ENCODE peak calls at places on chromosomes 11 and 22, in five cellular contexts. R is kidney glomerular epithelial cell; A is stimulated activated naive CD4-positive, alpha-beta T cell treated with Interleukin-2 at 50 U/mL for 16 hours; Q is activated CD8-positive, alpha-beta memory T cell treated with anti-CD3 and anti-CD28 coated beads, Interleukin-2, amount 10 ng/mL, durations not matched to agents 7 days and 5 days; D is head of caudate nucleus. S is an unnamed sample.

GRCh38 chr11:35907648-35908431 is 36.0 kb upstream of the LDLRAD3 start:
- DNase-seq in Q (no peak), D (no peak), R (peak), A (no peak), S (no peak)

GRCh38 chr22:32499666-32500065 is 25.1 kb downstream of the FBXO7 start:
- DNase-seq in Q (no peak), R (no peak), A (no peak), D (no peak), S (no peak)

GRCh38 chr11:85829172-85829571 is 18.2 kb upstream of the SYTL2 start:
- DNase-seq in A (no peak), D (no peak), R (no peak), Q (no peak), S (no peak)

GRCh38 chr11:34492806-34493414 is 20.7 kb downstream of the ELF5 start:
- DNase-seq in R (peak), Q (peak), D (peak), A (peak), S (no peak)

GRCh38 chr11:78000193-78000592 is 5.7 kb upstream of the INTS4 start:
- DNase-seq in D (peak), R (peak), A (peak), Q (peak), S (peak)

GRCh38 chr11:25562417-25562816 is 769.5 kb upstream of the ANO3 start:
- DNase-seq in A (no peak), R (no peak), Q (no peak), D (no peak), S (no peak)

GRCh38 chr11:31262761-31263160 is 106.8 kb downstream of the DCDC1 start:
- DNase-seq in D (no peak), A (no peak), Q (no peak), R (peak), S (no peak)

GRCh38 chr11:95708681-95709080 is 80.9 kb downstream of the FAM76B start:
- DNase-seq in Q (no peak), D (no peak), A (no peak), R (no peak), S (no peak)

GRCh38 chr11:66727282-66727882 is 1.6 kb downstream of the SPTBN2 start:
- DNase-seq in R (no peak), A (no peak), Q (peak), D (peak), S (peak)

GRCh38 chr22:22431271-22432220 is 77.0 kb downstream of the ZNF280B start:
- DNase-seq in D (peak), R (peak), Q (peak), A (peak), S (no peak)

GRCh38 chr11:35126000-35126878 is 12.7 kb upstream of the CD44 start:
- DNase-seq in R (no peak), A (peak), D (no peak), Q (peak), S (no peak)

GRCh38 chr11:86606270-86606848 is 66.1 kb downstream of the ME3 start:
- DNase-seq in Q (no peak), D (no peak), R (no peak), A (no peak), S (no peak)

GRCh38 chr22:45204751-45205623 is 35.7 kb downstream of the KIAA0930 start:
- DNase-seq in Q (no peak), A (no peak), D (peak), R (no peak), S (no peak)

GRCh38 chr11:44955019-44955738 is 4.5 kb upstream of the TP53I11 start:
- DNase-seq in Q (no peak), R (peak), A (no peak), D (peak), S (peak)

GRCh38 chr11:64218628-64219353 is 7.2 kb downstream of the TRPT1 start:
- DNase-seq in D (no peak), Q (no peak), R (no peak), A (no peak), S (no peak)

GRCh38 chr11:77470971-77471370 is 2.9 kb downstream of the PAK1 start:
- DNase-seq in D (no peak), R (no peak), A (no peak), Q (no peak), S (no peak)

GRCh38 chr22:30094804-30095203 is 14.5 kb downstream of the HORMAD2 start:
- DNase-seq in Q (no peak), A (no peak), R (no peak), D (no peak), S (no peak)

GRCh38 chr11:45252134-45252856 is 33.8 kb downstream of the SYT13 start:
- DNase-seq in Q (peak), A (peak), D (no peak), R (no peak), S (no peak)

GRCh38 chr11:115642660-115643059 is 138.4 kb upstream of the CADM1 start:
- DNase-seq in R (no peak), D (no peak), A (no peak), Q (no peak), S (no peak)

GRCh38 chr22:48316876-48317250 is 1510.8 kb downstream of the BRD1 start:
- DNase-seq in A (no peak), D (no peak), R (no peak), Q (no peak), S (no peak)

GRCh38 chr11:75154646-75155569 is 4.0 kb downstream of the SLCO2B1 start:
- DNase-seq in A (no peak), D (no peak), R (no peak), Q (no peak), S (no peak)

GRCh38 chr22:49519117-49519737 is 308.4 kb downstream of the BRD1 start:
- DNase-seq in A (no peak), R (no peak), Q (no peak), D (no peak), S (no peak)

GRCh38 chr22:36052505-36052941 is 23.9 kb upstream of the RBFOX2 start:
- DNase-seq in Q (peak), A (no peak), D (no peak), R (peak), S (no peak)

GRCh38 chr11:83521647-83522596 is 235.8 kb upstream of the CCDC90B start:
- DNase-seq in Q (no peak), D (no peak), A (no peak), R (peak), S (peak)

GRCh38 chr11:26474401-26474800 is 97.7 kb downstream of the MUC15 start:
- DNase-seq in A (no peak), D (no peak), Q (no peak), R (no peak), S (no peak)

GRCh38 chr11:114181195-114181594 is 115.0 kb upstream of the NNMT start:
- DNase-seq in Q (no peak), R (no peak), A (no peak), D (no peak), S (no peak)

GRCh38 chr22:35349704-35350538 is 31.0 kb upstream of the HMOX1 start:
- DNase-seq in R (no peak), Q (no peak), D (peak), A (no peak), S (no peak)

GRCh38 chr11:83057721-83058120 is 14.0 kb downstream of the RAB30 start:
- DNase-seq in A (no peak), D (no peak), Q (no peak), R (no peak), S (no peak)

GRCh38 chr11:69471329-69472052 is 10.0 kb upstream of the LINC01488 start:
- DNase-seq in D (no peak), Q (no peak), R (peak), A (no peak), S (no peak)

GRCh38 chr11:76206327-76207081 is at the start of gene WNT11:
- DNase-seq in R (no peak), A (peak), Q (peak), D (no peak), S (no peak)

GRCh38 chr11:110712643-110713468 is 619 bp upstream of the ARHGAP20 start:
- DNase-seq in R (peak), A (no peak), D (peak), Q (no peak), S (no peak)

GRCh38 chr11:130413383-130414106 is 14.9 kb downstream of the ADAMTS8 start:
- DNase-seq in Q (no peak), R (peak), D (peak), A (no peak), S (no peak)

GRCh38 chr11:134643115-134643514 is 231.1 kb upstream of the B3GAT1 start:
- DNase-seq in D (no peak), A (no peak), R (no peak), Q (no peak), S (no peak)

GRCh38 chr11:94788396-94788795 is 20.2 kb downstream of the AMOTL1 start:
- DNase-seq in Q (no peak), R (no peak), A (no peak), D (no peak), S (no peak)

GRCh38 chr11:1470681-1471611 is 15.6 kb downstream of the MOB2 start:
- DNase-seq in R (no peak), A (no peak), Q (no peak), D (no peak), S (no peak)

GRCh38 chr11:35305670-35306382 is 113.5 kb downstream of the SLC1A2 start:
- DNase-seq in Q (peak), R (no peak), D (no peak), A (no peak), S (no peak)

GRCh38 chr11:18768472-18768901 is 23.1 kb downstream of the PTPN5 start:
- DNase-seq in Q (peak), D (no peak), A (no peak), R (peak), S (peak)

S was measured in GF-D8.